ENCODE peak calls at places on chromosomes 5 and 9, in four cellular contexts. D is CD8-positive, alpha-beta T cell; I is CD4-positive, CD25-positive, alpha-beta regulatory T cell; E is lower lobe of right lung. Z is an unnamed sample.

GRCh38 chr9:763692-764091 is 77.8 kb upstream of the DMRT1 start:
- DNase-seq in D (no peak), I (no peak), E (no peak), Z (no peak)

GRCh38 chr5:368162-369084 is 46.9 kb downstream of the AHRR start:
- DNase-seq in D (no peak), I (peak), E (peak), Z (no peak)

GRCh38 chr5:159049844-159050318 is 49.8 kb downstream of the EBF1 start:
- DNase-seq in D (no peak), I (no peak), E (no peak), Z (no peak)

GRCh38 chr9:5455181-5455580 is 4.8 kb downstream of the CD274 start:
- DNase-seq in D (no peak), I (no peak), E (no peak), Z (no peak)

GRCh38 chr5:32021771-32022170 is 152.3 kb downstream of the GOLPH3 start:
- DNase-seq in D (no peak), I (no peak), E (no peak), Z (no peak)

GRCh38 chr5:157778121-157778805 is 34.8 kb downstream of the LSM11 start:
- DNase-seq in D (no peak), I (no peak), E (no peak), Z (no peak)

GRCh38 chr9:98215821-98216220 is 23.4 kb upstream of the CORO2A start:
- DNase-seq in D (no peak), I (peak), E (no peak), Z (no peak)

GRCh38 chr5:35924950-35925722 is 13.3 kb downstream of the CAPSL start:
- DNase-seq in D (peak), I (peak), E (peak), Z (peak)

GRCh38 chr5:50667079-50667652 is 729 bp downstream of the PARP8 start:
- DNase-seq in D (peak), I (no peak), E (peak), Z (no peak)

GRCh38 chr9:94031380-94031779 is 52.9 kb upstream of the PTPDC1 start:
- DNase-seq in D (no peak), I (no peak), E (no peak), Z (no peak)

GRCh38 chr5:138925090-138925635 is 50.0 kb upstream of the LRRTM2 start:
- DNase-seq in D (no peak), I (no peak), E (no peak), Z (no peak)

GRCh38 chr5:180099733-180100611 is 28.4 kb upstream of the RNF130 start:
- DNase-seq in D (no peak), I (no peak), E (no peak), Z (no peak)

GRCh38 chr5:87829214-87829551 is 416.5 kb upstream of the CCNH start:
- DNase-seq in D (no peak), I (no peak), E (no peak), Z (no peak)

GRCh38 chr5:159441441-159441840 is 111.2 kb upstream of the IL12B start:
- DNase-seq in D (no peak), I (no peak), E (no peak), Z (no peak)

GRCh38 chr5:111787006-111787405 is 30.0 kb upstream of the NREP start:
- DNase-seq in D (no peak), I (no peak), E (no peak), Z (no peak)

GRCh38 chr5:155081618-155082017 is 68.1 kb downstream of the KIF4B start:
- DNase-seq in D (no peak), I (no peak), E (no peak), Z (no peak)

GRCh38 chr5:173547579-173547978 is 68.9 kb downstream of the BOD1 start:
- DNase-seq in D (no peak), I (no peak), E (no peak), Z (no peak)

GRCh38 chr5:80516826-80517225 is 28.9 kb downstream of the FAM151B start:
- DNase-seq in D (no peak), I (no peak), E (no peak), Z (no peak)

GRCh38 chr5:31987985-31988710 is 186.0 kb downstream of the GOLPH3 start:
- DNase-seq in D (no peak), I (no peak), E (no peak), Z (no peak)

GRCh38 chr5:108788142-108788541 is 40.4 kb downstream of the FER start:
- DNase-seq in D (no peak), I (no peak), E (peak), Z (no peak)

GRCh38 chr9:29773676-29774075 is 2200.4 kb upstream of the C9orf72 start:
- DNase-seq in D (no peak), I (no peak), E (no peak), Z (no peak)

GRCh38 chr5:160968480-160968879 is 116.5 kb upstream of the ATP10B start:
- DNase-seq in D (no peak), I (no peak), E (no peak), Z (no peak)

GRCh38 chr9:137454145-137454505 is 5.0 kb downstream of the NSMF start:
- DNase-seq in D (peak), I (peak), E (peak), Z (peak)

GRCh38 chr5:126692971-126693370 is 84.0 kb upstream of the LMNB1 start:
- DNase-seq in D (no peak), I (no peak), E (no peak), Z (no peak)

GRCh38 chr5:141618030-141618803 is 583 bp downstream of the DIAPH1 start:
- DNase-seq in D (peak), I (peak), E (peak), Z (peak)

GRCh38 chr5:141618804-141619554 is at the start of gene DIAPH1:
- DNase-seq in D (peak), I (peak), E (peak), Z (peak)

GRCh38 chr5:141628175-141628788 is 8.4 kb downstream of the HDAC3 start:
- DNase-seq in D (no peak), I (no peak), E (no peak), Z (no peak)

GRCh38 chr5:141623197-141623596 is 4.4 kb upstream of the DIAPH1 start:
- DNase-seq in D (no peak), I (peak), E (no peak), Z (no peak)

GRCh38 chr5:141623621-141624020 is 4.8 kb upstream of the DIAPH1 start:
- DNase-seq in D (no peak), I (no peak), E (no peak), Z (no peak)
- H3K27ac ChIP-seq in D (no peak), I (no peak), E (peak), Z (no peak)

DNA sequence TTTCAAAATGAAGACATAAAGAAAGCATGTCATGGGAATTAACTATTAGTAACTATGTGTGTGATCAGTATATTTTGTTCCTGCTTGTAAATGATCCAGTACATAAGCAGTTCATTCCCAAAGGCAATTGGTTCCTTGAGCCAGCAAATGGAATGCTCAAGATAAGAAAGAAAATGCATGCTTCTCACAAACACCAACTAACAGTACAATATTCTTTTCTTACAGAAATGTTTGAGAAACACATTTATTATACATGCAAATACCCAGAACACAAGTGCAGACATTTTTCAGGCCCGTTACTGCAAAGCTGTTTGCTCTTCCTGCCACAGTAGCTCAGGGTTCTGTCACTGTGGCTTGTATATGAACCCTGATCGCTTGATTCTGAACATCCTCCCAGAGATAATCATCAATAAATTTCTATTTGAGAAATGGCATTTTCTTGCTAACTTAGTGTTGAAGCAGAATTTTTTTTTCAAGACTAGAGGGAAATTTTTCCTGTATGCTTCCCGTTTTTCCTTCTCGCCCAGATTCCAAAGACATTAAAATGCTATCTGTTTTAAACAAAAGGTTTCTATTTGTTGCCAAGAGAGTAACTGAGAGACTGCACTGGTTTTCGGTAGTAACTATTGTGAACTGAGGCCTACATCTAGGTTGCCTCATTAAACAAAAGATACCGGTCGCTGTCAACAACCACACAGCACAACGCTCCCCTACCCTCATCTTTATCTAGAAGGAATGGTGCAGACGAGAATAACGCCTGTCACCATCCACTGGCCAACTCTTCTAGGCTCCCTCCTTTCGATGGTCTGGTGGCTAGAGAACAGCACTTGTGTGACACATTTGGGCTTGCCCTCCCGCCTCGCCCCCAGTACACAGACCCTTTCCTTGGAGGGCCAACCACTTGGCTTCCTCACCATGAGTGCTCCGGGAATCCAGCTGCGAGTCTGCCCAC is 1.7 kb downstream of the GNAQ start:
- DNase-seq in D (peak), I (peak), E (peak), Z (no peak)
- H3K27ac ChIP-seq in D (peak), I (peak), E (peak), Z (peak)

DNA sequence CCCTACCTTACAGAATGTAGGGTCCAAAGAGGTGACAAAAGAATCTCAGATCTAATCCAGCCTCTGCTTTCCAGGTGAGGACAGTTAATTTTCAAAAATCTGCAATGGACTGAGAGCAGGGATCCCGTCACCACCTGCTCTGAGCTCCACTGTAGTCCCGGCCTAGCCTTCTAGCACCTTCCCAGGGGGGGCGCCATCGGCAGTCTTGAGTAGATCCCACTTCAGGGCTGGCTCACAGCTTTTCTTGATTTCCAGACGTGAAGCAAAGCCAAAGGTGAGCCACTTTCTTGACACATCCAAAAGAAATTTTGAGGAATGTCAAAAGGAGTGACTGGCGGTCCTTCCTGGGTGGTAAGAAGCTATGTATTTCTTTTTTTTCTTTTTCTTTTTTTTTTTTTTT is 114.1 kb downstream of the SYK start:
- DNase-seq in D (no peak), I (peak), E (no peak), Z (no peak)
- H3K27ac ChIP-seq in D (no peak), I (no peak), E (no peak), Z (no peak)

GRCh38 chr5:55509768-55510522 is 24.8 kb downstream of the PLPP1 start:
- DNase-seq in D (no peak), I (no peak), E (no peak), Z (no peak)
- H3K27ac ChIP-seq in D (no peak), I (no peak), E (no peak), Z (no peak)

DNA sequence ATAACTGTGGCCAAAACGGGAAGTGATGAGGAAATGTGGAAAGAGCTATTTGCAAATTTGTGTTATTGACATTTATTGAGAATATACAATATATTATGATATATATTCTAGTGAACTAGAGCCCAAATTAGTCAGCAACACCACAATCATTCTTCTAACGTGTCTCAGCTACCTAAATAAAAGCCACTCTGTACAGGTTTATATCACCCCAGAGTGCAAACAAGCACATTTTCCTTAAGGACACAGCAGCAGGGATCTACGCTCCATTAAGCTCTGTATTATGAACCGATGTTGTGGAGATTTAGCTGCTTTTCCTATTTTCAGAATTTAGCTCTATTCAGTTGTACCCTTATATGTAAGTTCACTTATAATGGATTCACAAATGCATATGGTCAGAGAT is 77.9 kb downstream of the CDH18 start:
- DNase-seq in D (no peak), I (no peak), E (no peak), Z (no peak)
- H3K27ac ChIP-seq in D (no peak), I (no peak), E (no peak), Z (no peak)

GRCh38 chr5:149445343-149445738 is 66.2 kb upstream of the IL17B start:
- DNase-seq in D (no peak), I (no peak), E (no peak), Z (no peak)
- H3K27ac ChIP-seq in D (no peak), I (no peak), E (peak), Z (no peak)

DNA sequence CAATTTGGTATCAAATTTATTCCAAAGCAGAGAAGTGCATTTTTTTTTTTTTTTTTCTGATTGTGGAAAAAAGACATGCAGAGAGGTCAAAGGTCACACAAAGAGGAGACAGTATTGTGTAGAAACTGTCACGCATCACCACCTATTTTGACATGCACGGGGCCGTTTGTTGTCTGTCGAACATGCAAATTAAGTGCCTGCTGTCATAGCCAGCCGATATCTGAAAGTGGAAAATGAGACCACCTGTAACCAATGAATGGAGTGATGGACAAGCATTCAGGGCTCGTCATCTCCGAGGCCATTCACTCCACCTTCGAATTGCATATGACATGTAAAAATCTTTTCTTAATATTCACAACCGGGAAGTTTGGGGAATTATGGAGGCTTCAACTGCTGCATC is 512.2 kb upstream of the ADAMTS16 start:
- DNase-seq in D (no peak), I (no peak), E (no peak), Z (no peak)
- H3K27ac ChIP-seq in D (no peak), I (no peak), E (no peak), Z (no peak)

Z was measured in effector memory CD4-positive, alpha-beta T cell.